ENCODE peak calls at places on chromosome 20, in six cellular contexts. F is PC-3; O is lower lobe of right lung; T is CD4-positive, alpha-beta T cell; W is Right ventricle myocardium inferior; K is A549. U is an unnamed sample.
A peak's percentile ranks its signal among the peaks of the same experiment; 100 is the strongest.

GRCh38 chr20:21767739-21768223 is 62.3 kb downstream of the PAX1 start:
- ATAC-seq in F (no peak), O (peak; percentile 61), T (no peak), W (no peak), K (peak; percentile 88), U (peak; percentile 52)

GRCh38 chr20:389220-389619 is 8.7 kb downstream of the TRIB3 start:
- ATAC-seq in F (no peak), O (no peak), T (no peak), W (peak; percentile 39), K (peak; percentile 23), U (no peak)

GRCh38 chr20:8242827-8243764 is 111.0 kb downstream of the PLCB1 start:
- ATAC-seq in F (no peak), O (no peak), T (no peak), W (peak; percentile 64), K (no peak), U (peak; percentile 82)

GRCh38 chr20:46206025-46206424 is 87.9 kb downstream of the CD40 start:
- ATAC-seq in F (peak; percentile 84), O (peak; percentile 87), T (no peak), W (peak; percentile 61), K (peak; percentile 61), U (peak; percentile 78)

GRCh38 chr20:49360242-49360968 is 82.5 kb upstream of the ZNFX1 start:
- ATAC-seq in F (no peak), O (no peak), T (no peak), W (no peak), K (no peak), U (no peak)

GRCh38 chr20:2118783-2119182 is 17.2 kb downstream of the STK35 start:
- ATAC-seq in F (no peak), O (peak; percentile 59), T (no peak), W (no peak), K (no peak), U (no peak)

GRCh38 chr20:62242196-62242595 is 3.9 kb downstream of the OSBPL2 start:
- ATAC-seq in F (no peak), O (no peak), T (no peak), W (no peak), K (no peak), U (no peak)

GRCh38 chr20:64133951-64134407 is 26.6 kb upstream of the NPBWR2 start:
- ATAC-seq in F (no peak), O (no peak), T (no peak), W (no peak), K (no peak), U (no peak)

GRCh38 chr20:48864738-48865318 is 37.0 kb upstream of the PREX1 start:
- ATAC-seq in F (peak; percentile 50), O (no peak), T (no peak), W (no peak), K (peak; percentile 69), U (no peak)

GRCh38 chr20:38763616-38764015 is 15.4 kb downstream of the ACTR5 start:
- ATAC-seq in F (no peak), O (no peak), T (no peak), W (no peak), K (no peak), U (no peak)

GRCh38 chr20:59515013-59515905 is 89.1 kb upstream of the PHACTR3 start:
- ATAC-seq in F (peak; percentile 94), O (peak; percentile 82), T (no peak), W (peak; percentile 89), K (peak; percentile 97), U (peak; percentile 98)

GRCh38 chr20:2483504-2483903 is 12.9 kb upstream of the SNRPB start:
- ATAC-seq in F (no peak), O (no peak), T (no peak), W (no peak), K (no peak), U (no peak)

GRCh38 chr20:25865715-25866656 is 169.3 kb upstream of the ZNF337 start:
- ATAC-seq in F (peak; percentile 56), O (peak; percentile 60), T (peak; percentile 50), W (peak; percentile 54), K (peak; percentile 63), U (peak; percentile 57)

GRCh38 chr20:54716790-54717189 is 241.4 kb downstream of the DOK5 start:
- ATAC-seq in F (no peak), O (no peak), T (no peak), W (no peak), K (no peak), U (no peak)

GRCh38 chr20:5230544-5230943 is 86.2 kb downstream of the PROKR2 start:
- ATAC-seq in F (no peak), O (no peak), T (no peak), W (peak; percentile 62), K (no peak), U (no peak)

GRCh38 chr20:711526-711925 is 35.9 kb upstream of the SCRT2 start:
- ATAC-seq in F (no peak), O (no peak), T (no peak), W (no peak), K (peak; percentile 48), U (no peak)

GRCh38 chr20:878511-879307 is 37.4 kb downstream of the ANGPT4 start:
- ATAC-seq in F (no peak), O (no peak), T (no peak), W (no peak), K (no peak), U (no peak)

GRCh38 chr20:1308067-1308701 is 20.8 kb downstream of the SDCBP2 start:
- ATAC-seq in F (no peak), O (no peak), T (no peak), W (no peak), K (no peak), U (no peak)

GRCh38 chr20:23680151-23680550 is 8.7 kb downstream of the CST4 start:
- ATAC-seq in F (no peak), O (no peak), T (no peak), W (no peak), K (no peak), U (no peak)

GRCh38 chr20:47515843-47516242 is 14.2 kb downstream of the NCOA3 start:
- ATAC-seq in F (no peak), O (no peak), T (no peak), W (no peak), K (peak; percentile 6), U (no peak)

GRCh38 chr20:43318749-43319148 is 129.0 kb upstream of the PTPRT start:
- ATAC-seq in F (no peak), O (no peak), T (no peak), W (no peak), K (no peak), U (no peak)

U was measured in SK-N-SH treated with all-trans-retinoic acid at 6 μM for 48 hours.